ENCODE peak calls at places on chromosomes 13 and 19, in six cellular contexts. H, Q, T, P, B and D are unnamed samples.

GRCh38 chr13:39379118-39379517 is 223.9 kb downstream of the LHFPL6 start:
- DNase-seq in H (no peak), Q (no peak), T (no peak), P (no peak), B (peak), D (no peak)

GRCh38 chr13:51729853-51730553 is 74.0 kb downstream of the DHRS12 start:
- DNase-seq in H (peak), Q (no peak), T (no peak), P (no peak), B (no peak), D (peak)

GRCh38 chr13:97496511-97496910 is 62.5 kb downstream of the RAP2A start:
- DNase-seq in H (no peak), Q (no peak), T (no peak), P (no peak), B (no peak), D (no peak)

GRCh38 chr19:28878862-28879566 is 333.9 kb downstream of the UQCRFS1 start:
- DNase-seq in H (peak), Q (peak), T (peak), P (peak), B (no peak), D (peak)

GRCh38 chr13:33797622-33798021 is 20.3 kb upstream of the RFC3 start:
- DNase-seq in H (peak), Q (no peak), T (no peak), P (no peak), B (no peak), D (no peak)

GRCh38 chr13:53844747-53845146 is 816.1 kb downstream of the OLFM4 start:
- DNase-seq in H (no peak), Q (no peak), T (no peak), P (no peak), B (no peak), D (no peak)

GRCh38 chr19:52527954-52528326 is 472 bp downstream of the ZNF808 start:
- DNase-seq in H (no peak), Q (no peak), T (no peak), P (no peak), B (no peak), D (no peak)

GRCh38 chr13:110216403-110217041 is 90.4 kb downstream of the COL4A1 start:
- DNase-seq in H (peak), Q (no peak), T (no peak), P (no peak), B (no peak), D (no peak)

GRCh38 chr19:34365463-34366401 is 736 bp downstream of the GPI start:
- DNase-seq in H (no peak), Q (peak), T (no peak), P (peak), B (no peak), D (peak)

GRCh38 chr19:11457115-11457514 is 21.7 kb downstream of the PRKCSH start:
- DNase-seq in H (no peak), Q (no peak), T (peak), P (no peak), B (no peak), D (no peak)

GRCh38 chr19:5246554-5247155 is 94.0 kb downstream of the PTPRS start:
- DNase-seq in H (no peak), Q (no peak), T (no peak), P (no peak), B (no peak), D (no peak)

GRCh38 chr13:112225429-112226090 is 150.6 kb upstream of the SPACA7 start:
- DNase-seq in H (no peak), Q (no peak), T (no peak), P (no peak), B (no peak), D (no peak)

GRCh38 chr13:80237646-80238045 is 103.3 kb downstream of the SPRY2 start:
- DNase-seq in H (peak), Q (no peak), T (no peak), P (no peak), B (no peak), D (no peak)

GRCh38 chr19:12052571-12053169 is at the start of gene ZNF878:
- DNase-seq in H (peak), Q (peak), T (peak), P (no peak), B (no peak), D (no peak)

GRCh38 chr19:17205237-17206140 is 9.7 kb upstream of the USE1 start:
- DNase-seq in H (peak), Q (peak), T (peak), P (no peak), B (no peak), D (no peak)

GRCh38 chr19:900302-901111 is 7.2 kb downstream of the RNU6-9 start:
- DNase-seq in H (no peak), Q (peak), T (no peak), P (no peak), B (no peak), D (no peak)

GRCh38 chr19:8682931-8683330 is 15.7 kb downstream of the ACTL9 start:
- DNase-seq in H (no peak), Q (no peak), T (no peak), P (no peak), B (no peak), D (no peak)

GRCh38 chr19:52590728-52591127 is 20.6 kb downstream of the ZNF701 start:
- DNase-seq in H (no peak), Q (no peak), T (no peak), P (no peak), B (no peak), D (no peak)

GRCh38 chr19:42113641-42114348 is 18.5 kb downstream of the POU2F2 start:
- DNase-seq in H (peak), Q (peak), T (no peak), P (peak), B (no peak), D (no peak)

GRCh38 chr19:10681658-10682057 is 19.6 kb upstream of the QTRT1 start:
- DNase-seq in H (no peak), Q (no peak), T (no peak), P (no peak), B (no peak), D (no peak)

GRCh38 chr19:47019431-47020041 is at the start of gene NPAS1:
- DNase-seq in H (no peak), Q (no peak), T (no peak), P (no peak), B (no peak), D (no peak)

GRCh38 chr13:105979586-105979985 is 555.9 kb downstream of the EFNB2 start:
- DNase-seq in H (no peak), Q (no peak), T (no peak), P (no peak), B (no peak), D (no peak)

GRCh38 chr19:2021453-2022140 is 6.1 kb upstream of the BTBD2 start:
- DNase-seq in H (no peak), Q (no peak), T (no peak), P (no peak), B (no peak), D (no peak)

GRCh38 chr13:33284916-33285315 is 639 bp downstream of the STARD13 start:
- DNase-seq in H (no peak), Q (no peak), T (no peak), P (no peak), B (no peak), D (no peak)

GRCh38 chr13:100630564-100630963 is 42.0 kb upstream of the GGACT start:
- DNase-seq in H (no peak), Q (no peak), T (peak), P (no peak), B (no peak), D (no peak)

GRCh38 chr13:110409581-110409992 is 102.5 kb downstream of the COL4A2 start:
- DNase-seq in H (peak), Q (no peak), T (no peak), P (no peak), B (no peak), D (no peak)

GRCh38 chr13:66222127-66222526 is 1008.0 kb downstream of the PCDH9 start:
- DNase-seq in H (peak), Q (no peak), T (no peak), P (no peak), B (no peak), D (no peak)

GRCh38 chr19:12668937-12669271 is 2.3 kb downstream of the WDR83 start:
- DNase-seq in H (peak), Q (peak), T (peak), P (no peak), B (no peak), D (no peak)

GRCh38 chr19:51096473-51097165 is 11.6 kb downstream of the CTU1 start:
- DNase-seq in H (no peak), Q (no peak), T (no peak), P (no peak), B (no peak), D (no peak)

GRCh38 chr13:48580185-48580803 is 47.4 kb upstream of the RCBTB2 start:
- DNase-seq in H (peak), Q (peak), T (no peak), P (peak), B (no peak), D (no peak)

GRCh38 chr13:90232291-90232690 is 1115.2 kb upstream of the MIR17HG start:
- DNase-seq in H (no peak), Q (no peak), T (no peak), P (no peak), B (no peak), D (no peak)

GRCh38 chr13:105165449-105166125 is 1369.9 kb downstream of the EFNB2 start:
- DNase-seq in H (no peak), Q (no peak), T (no peak), P (no peak), B (no peak), D (no peak)

GRCh38 chr13:36142735-36143134 is 11.6 kb upstream of the DCLK1 start:
- DNase-seq in H (no peak), Q (no peak), T (no peak), P (no peak), B (no peak), D (no peak)

GRCh38 chr19:18851673-18852325 is 20.0 kb downstream of the UPF1 start:
- DNase-seq in H (no peak), Q (no peak), T (no peak), P (no peak), B (no peak), D (no peak)

GRCh38 chr13:64910061-64910460 is 2320.1 kb downstream of the PCDH9 start:
- DNase-seq in H (no peak), Q (no peak), T (no peak), P (no peak), B (no peak), D (no peak)

GRCh38 chr13:109781384-109782065 is 4.9 kb downstream of the IRS2 start:
- DNase-seq in H (no peak), Q (no peak), T (no peak), P (no peak), B (no peak), D (no peak)

GRCh38 chr19:54164369-54165068 is 5.0 kb upstream of the LENG1 start:
- DNase-seq in H (no peak), Q (no peak), T (no peak), P (no peak), B (no peak), D (no peak)

GRCh38 chr13:40236566-40237168 is 429.8 kb downstream of the FOXO1 start:
- DNase-seq in H (peak), Q (no peak), T (no peak), P (no peak), B (no peak), D (no peak)

GRCh38 chr19:6103217-6103644 is 7.1 kb downstream of the RFX2 start:
- DNase-seq in H (peak), Q (no peak), T (no peak), P (no peak), B (no peak), D (no peak)